ENCODE peak calls at places on chromosomes 4 and X, in nine cellular contexts. Z, B, V, D, N, T, L, K and G are unnamed samples. For H3K27me3, the result is how much of the 10 kb centered on the place peaks cover.

GRCh38 chr4:174631901-174632758 is 109.8 kb upstream of the HPGD start:
- DNase-seq in Z (no peak), B (no peak), V (no peak), D (no peak), N (peak), T (peak), L (no peak), K (no peak), G (no peak)

GRCh38 chr4:54992266-54992665 is 133.1 kb downstream of the KDR start:
- DNase-seq in Z (no peak), B (no peak), V (no peak), D (no peak), N (no peak), T (no peak), L (no peak), K (no peak), G (no peak)

GRCh38 chr4:16110199-16110598 is 26.4 kb upstream of the PROM1 start:
- DNase-seq in Z (no peak), B (no peak), V (no peak), D (no peak), N (no peak), T (no peak), L (no peak), K (no peak), G (no peak)

GRCh38 chrX:154351183-154352011 is 23.0 kb downstream of the FLNA start:
- DNase-seq in Z (peak), B (peak), V (no peak), D (no peak), N (no peak), T (no peak), L (no peak), K (no peak), G (no peak)

GRCh38 chr4:80268936-80269335 is 2.5 kb downstream of the FGF5 start:
- DNase-seq in Z (no peak), B (no peak), V (no peak), D (no peak), N (no peak), T (no peak), L (no peak), K (no peak), G (no peak)

GRCh38 chrX:130330706-130331105 is 9.0 kb upstream of the SLC25A14 start:
- DNase-seq in Z (peak), B (peak), V (no peak), D (peak), N (peak), T (peak), L (peak), K (no peak), G (no peak)

GRCh38 chr4:173213296-173213695 is 44.7 kb downstream of the GALNT7 start:
- DNase-seq in Z (no peak), B (no peak), V (no peak), D (no peak), N (no peak), T (no peak), L (no peak), K (no peak), G (no peak)

GRCh38 chr4:575281-576141 is 584 bp downstream of the TMEM271 start:
- DNase-seq in Z (no peak), B (no peak), V (no peak), D (peak), N (peak), T (no peak), L (no peak), K (no peak), G (no peak)

GRCh38 chr4:100240008-100240407 is 49.7 kb upstream of the DDIT4L start:
- DNase-seq in Z (no peak), B (no peak), V (no peak), D (no peak), N (no peak), T (no peak), L (peak), K (no peak), G (no peak)

GRCh38 chrX:70026112-70026850 is 23.5 kb downstream of the AWAT2 start:
- DNase-seq in Z (no peak), B (no peak), V (no peak), D (no peak), N (no peak), T (no peak), L (no peak), K (no peak), G (no peak)
- H3K27me3 ChIP-seq in Z (under half), B (under half), V (under half), D (under half), N (under half), T (under half), L (under half), K (half or more), G (under half)

DNA sequence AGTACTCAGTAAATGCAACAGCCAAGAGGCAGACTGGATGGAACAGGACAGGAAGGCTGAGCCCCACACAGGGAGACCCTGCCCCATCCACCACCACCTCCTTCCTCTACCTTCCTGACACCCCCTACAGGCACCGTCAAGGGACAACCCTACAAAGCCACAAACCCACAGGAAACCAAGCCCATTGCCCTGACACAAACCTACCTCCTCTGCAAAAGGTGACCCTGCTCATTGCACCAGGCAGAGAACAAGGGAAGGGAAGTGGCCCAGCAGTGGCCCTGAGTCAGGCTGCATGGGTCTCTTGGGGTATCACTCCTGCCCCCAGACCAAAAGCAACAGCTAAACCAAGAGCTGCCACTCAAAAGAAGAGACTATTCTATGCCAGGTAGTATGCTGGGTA is 21.0 kb downstream of the JAKMIP1 start:
- DNase-seq in Z (no peak), B (no peak), V (no peak), D (no peak), N (no peak), T (no peak), L (no peak), K (no peak), G (no peak)
- TF ChIP-seq POLR2A in Z (no peak), B (no peak), V (no peak), D (no peak), N (no peak), T (no peak), L (no peak), K (no peak), G (no peak)

GRCh38 chr4:19547463-19547862 is 704.2 kb upstream of the SLIT2 start:
- DNase-seq in Z (no peak), B (no peak), V (no peak), D (no peak), N (no peak), T (no peak), L (no peak), K (no peak), G (no peak)
- H3K27ac ChIP-seq in Z (no peak), B (no peak), V (no peak), D (no peak), N (no peak), T (no peak), L (no peak), K (no peak), G (no peak)

GRCh38 chr4:2418652-2419571 is at the start of gene CFAP99:
- DNase-seq in Z (peak), B (peak), V (peak), D (peak), N (peak), T (peak), L (peak), K (peak), G (peak)
- H3K27me3 ChIP-seq in Z (under half), B (under half), V (under half), D (under half), N (under half), T (under half), L (under half), K (half or more), G (under half)

GRCh38 chr4:2008671-2008920 is 178 bp downstream of the NELFA start:
- DNase-seq in Z (no peak), B (no peak), V (no peak), D (no peak), N (no peak), T (no peak), L (no peak), K (no peak), G (no peak)
- TF ChIP-seq POLR2A in Z (no peak), B (no peak), V (no peak), D (no peak), N (no peak), T (no peak), L (no peak), K (no peak), G (no peak)

DNA sequence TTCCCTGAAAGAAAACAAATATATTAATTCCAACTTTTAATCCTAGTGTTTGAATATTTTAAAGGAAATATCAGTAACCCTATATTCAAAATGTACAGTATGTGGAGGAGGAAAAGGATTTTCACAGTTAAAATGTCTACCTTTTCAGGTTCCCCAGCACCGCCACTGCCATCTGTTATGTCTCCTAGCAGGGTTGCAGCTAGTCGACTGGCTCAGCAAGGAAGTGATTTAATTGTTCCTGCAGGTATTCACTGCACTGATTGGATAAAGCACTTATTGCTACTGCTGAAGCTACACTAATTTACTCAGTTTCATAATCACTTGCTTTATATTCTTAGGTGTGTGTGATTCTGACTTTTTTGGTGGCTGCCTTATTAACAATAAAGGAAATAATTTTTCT is 65.5 kb upstream of the FHDC1 start:
- DNase-seq in Z (no peak), B (no peak), V (no peak), D (no peak), N (no peak), T (no peak), L (no peak), K (no peak), G (no peak)
- H3K27ac ChIP-seq in Z (no peak), B (no peak), V (no peak), D (no peak), N (no peak), T (no peak), L (no peak), K (no peak), G (no peak)

DNA sequence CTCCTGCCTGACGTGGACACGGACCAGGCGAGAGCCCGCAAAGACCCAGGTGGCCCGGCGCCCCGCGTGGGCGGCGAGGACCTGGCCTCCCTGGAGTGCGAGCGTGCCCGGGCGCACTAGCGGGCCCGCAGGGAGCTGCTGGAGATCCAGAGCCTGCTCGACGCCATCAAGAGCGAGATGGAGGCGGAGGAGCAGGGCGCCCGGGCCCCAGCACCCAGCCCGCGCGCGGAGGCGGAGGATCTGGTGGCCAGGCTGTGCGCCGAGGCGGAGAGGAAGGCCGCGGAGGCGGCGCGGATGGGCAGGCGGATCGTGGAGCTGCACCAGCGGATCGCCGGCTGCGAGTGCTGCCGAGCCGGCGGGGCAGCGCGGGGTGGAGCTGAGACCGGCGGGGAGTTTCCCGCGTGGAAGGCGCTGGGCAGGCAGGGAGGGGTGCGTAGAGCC is 18.2 kb downstream of the MRFAP1 start:
- DNase-seq in Z (peak), B (peak), V (no peak), D (peak), N (peak), T (no peak), L (no peak), K (no peak), G (peak)
- H3K27me3 ChIP-seq in Z (under half), B (under half), V (under half), D (under half), N (under half), T (under half), L (under half), K (under half), G (under half)

DNA sequence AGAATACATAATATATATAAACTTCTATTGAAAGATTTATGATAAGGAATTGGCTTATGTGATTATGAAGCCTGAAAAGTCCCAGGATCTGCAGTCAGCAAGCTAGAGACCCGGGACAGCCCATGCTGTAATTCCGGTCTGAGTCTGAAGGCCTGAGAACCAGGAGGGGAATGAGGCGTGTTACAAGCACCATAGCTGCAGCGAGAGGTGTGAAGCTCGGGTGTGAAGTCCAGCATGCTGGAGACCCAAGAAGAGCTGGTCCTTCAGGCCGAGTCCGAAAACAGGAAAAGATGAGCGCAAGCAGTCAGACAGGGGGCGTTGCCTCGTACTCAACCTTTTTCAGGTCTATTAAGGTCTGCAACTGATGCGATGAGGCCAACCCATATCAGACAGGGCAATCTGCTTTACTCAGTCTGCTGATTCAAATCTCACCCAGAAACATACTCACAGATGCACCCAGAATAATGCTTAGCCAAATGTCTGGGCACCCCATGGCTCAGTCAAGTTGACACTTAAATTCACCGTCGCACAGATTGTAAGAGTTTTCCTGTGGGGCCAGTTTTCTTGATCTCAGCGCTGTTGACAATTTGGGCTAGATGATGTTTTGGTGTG is 40.4 kb downstream of the SMIM20 start:
- DNase-seq in Z (no peak), B (no peak), V (no peak), D (no peak), N (no peak), T (no peak), L (no peak), K (no peak), G (no peak)
- TF ChIP-seq POLR2A in Z (no peak), B (no peak), V (no peak), D (no peak), N (no peak), T (no peak), L (no peak), K (no peak), G (no peak)

DNA sequence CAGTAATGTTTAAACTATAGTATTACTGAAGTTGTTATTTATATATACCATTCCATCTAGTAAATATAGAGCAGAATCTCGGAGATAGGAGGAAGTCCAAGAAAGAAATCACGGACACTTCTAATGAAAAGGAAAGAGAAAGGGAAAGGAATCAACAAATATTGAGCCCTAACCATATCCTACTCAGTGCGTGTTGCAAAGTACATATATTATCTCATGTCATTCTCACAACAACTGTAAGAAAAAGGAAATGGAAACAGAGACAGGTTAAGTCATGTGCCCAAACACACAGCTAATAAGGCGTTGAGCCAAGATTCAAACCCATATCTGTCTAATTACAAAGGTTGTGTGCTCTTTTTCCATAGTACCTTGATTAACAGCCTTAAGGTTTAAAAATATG is 16.0 kb downstream of the HTR2C start:
- DNase-seq in Z (no peak), B (no peak), V (no peak), D (no peak), N (no peak), T (no peak), L (no peak), K (no peak), G (no peak)
- H3K27ac ChIP-seq in Z (no peak), B (no peak), V (no peak), D (no peak), N (no peak), T (no peak), L (no peak), K (no peak), G (no peak)